ENCODE peak calls at places on chromosomes 6 and 20, in ten cellular contexts. One of them, this sample, is unnamed.

GRCh38 chr6:117555882-117556498 is 46.3 kb downstream of the GOPC start:
- DNase-seq in cardiac muscle cell: peak
- DNase-seq in NCI-H460: peak
- DNase-seq in breast epithelium: no peak
- DNase-seq in ELF-1: no peak
- DNase-seq in kidney epithelial cell: no peak
- DNase-seq in activated B cell treated with CpG ODN at 0.5 μM for 24 hours: no peak
- DNase-seq in SK-N-SH: no peak
- DNase-seq in NCI-H2081: peak
- DNase-seq in RWPE1: no peak
- DNase-seq in this sample: no peak

GRCh38 chr6:65410309-65410708 is 296.7 kb downstream of the EYS start:
- DNase-seq in cardiac muscle cell: no peak
- DNase-seq in NCI-H460: no peak
- DNase-seq in breast epithelium: no peak
- DNase-seq in ELF-1: no peak
- DNase-seq in kidney epithelial cell: no peak
- DNase-seq in activated B cell treated with CpG ODN at 0.5 μM for 24 hours: no peak
- DNase-seq in SK-N-SH: no peak
- DNase-seq in NCI-H2081: no peak
- DNase-seq in RWPE1: no peak
- DNase-seq in this sample: no peak

GRCh38 chr6:108336971-108337370 is 42.1 kb downstream of the AFG1L start:
- DNase-seq in cardiac muscle cell: no peak
- DNase-seq in NCI-H460: no peak
- DNase-seq in breast epithelium: no peak
- DNase-seq in ELF-1: no peak
- DNase-seq in kidney epithelial cell: no peak
- DNase-seq in activated B cell treated with CpG ODN at 0.5 μM for 24 hours: no peak
- DNase-seq in SK-N-SH: no peak
- DNase-seq in NCI-H2081: no peak
- DNase-seq in RWPE1: no peak
- DNase-seq in this sample: no peak

GRCh38 chr20:43529051-43529450 is 21.6 kb downstream of the L3MBTL1 start:
- DNase-seq in cardiac muscle cell: no peak
- DNase-seq in NCI-H460: no peak
- DNase-seq in breast epithelium: no peak
- DNase-seq in ELF-1: no peak
- DNase-seq in kidney epithelial cell: no peak
- DNase-seq in activated B cell treated with CpG ODN at 0.5 μM for 24 hours: no peak
- DNase-seq in SK-N-SH: no peak
- DNase-seq in NCI-H2081: no peak
- DNase-seq in RWPE1: no peak
- DNase-seq in this sample: no peak

GRCh38 chr6:47736083-47736700 is 37.8 kb downstream of the ADGRF4 start:
- DNase-seq in cardiac muscle cell: no peak
- DNase-seq in NCI-H460: no peak
- DNase-seq in breast epithelium: no peak
- DNase-seq in ELF-1: no peak
- DNase-seq in kidney epithelial cell: no peak
- DNase-seq in activated B cell treated with CpG ODN at 0.5 μM for 24 hours: no peak
- DNase-seq in SK-N-SH: no peak
- DNase-seq in NCI-H2081: no peak
- DNase-seq in RWPE1: no peak
- DNase-seq in this sample: no peak

GRCh38 chr6:53928641-53929339 is 134.0 kb downstream of the LRRC1 start:
- DNase-seq in cardiac muscle cell: no peak
- DNase-seq in NCI-H460: no peak
- DNase-seq in breast epithelium: no peak
- DNase-seq in ELF-1: no peak
- DNase-seq in kidney epithelial cell: no peak
- DNase-seq in activated B cell treated with CpG ODN at 0.5 μM for 24 hours: no peak
- DNase-seq in SK-N-SH: no peak
- DNase-seq in NCI-H2081: no peak
- DNase-seq in RWPE1: peak
- DNase-seq in this sample: no peak

GRCh38 chr6:153898360-153899059 is 140.5 kb upstream of the OPRM1 start:
- DNase-seq in cardiac muscle cell: no peak
- DNase-seq in NCI-H460: no peak
- DNase-seq in breast epithelium: no peak
- DNase-seq in ELF-1: no peak
- DNase-seq in kidney epithelial cell: no peak
- DNase-seq in activated B cell treated with CpG ODN at 0.5 μM for 24 hours: no peak
- DNase-seq in SK-N-SH: no peak
- DNase-seq in NCI-H2081: no peak
- DNase-seq in RWPE1: no peak
- DNase-seq in this sample: no peak

GRCh38 chr6:123489589-123489988 is 147.2 kb downstream of the TRDN start:
- DNase-seq in cardiac muscle cell: no peak
- DNase-seq in NCI-H460: no peak
- DNase-seq in breast epithelium: no peak
- DNase-seq in ELF-1: no peak
- DNase-seq in kidney epithelial cell: no peak
- DNase-seq in activated B cell treated with CpG ODN at 0.5 μM for 24 hours: no peak
- DNase-seq in SK-N-SH: no peak
- DNase-seq in NCI-H2081: no peak
- DNase-seq in RWPE1: no peak
- DNase-seq in this sample: no peak

GRCh38 chr6:139436521-139437348 is 62.3 kb upstream of the CITED2 start:
- DNase-seq in cardiac muscle cell: no peak
- DNase-seq in NCI-H460: no peak
- DNase-seq in breast epithelium: peak
- DNase-seq in ELF-1: no peak
- DNase-seq in kidney epithelial cell: peak
- DNase-seq in activated B cell treated with CpG ODN at 0.5 μM for 24 hours: no peak
- DNase-seq in SK-N-SH: no peak
- DNase-seq in NCI-H2081: no peak
- DNase-seq in RWPE1: peak
- DNase-seq in this sample: no peak

GRCh38 chr6:147806697-147807096 is 298.2 kb downstream of the SAMD5 start:
- DNase-seq in cardiac muscle cell: no peak
- DNase-seq in NCI-H460: no peak
- DNase-seq in breast epithelium: no peak
- DNase-seq in ELF-1: peak
- DNase-seq in kidney epithelial cell: no peak
- DNase-seq in activated B cell treated with CpG ODN at 0.5 μM for 24 hours: no peak
- DNase-seq in SK-N-SH: no peak
- DNase-seq in NCI-H2081: no peak
- DNase-seq in RWPE1: no peak
- DNase-seq in this sample: no peak

GRCh38 chr6:167550936-167551633 is 226.2 kb downstream of the TTLL2 start:
- DNase-seq in cardiac muscle cell: peak
- DNase-seq in NCI-H460: no peak
- DNase-seq in breast epithelium: no peak
- DNase-seq in ELF-1: no peak
- DNase-seq in kidney epithelial cell: no peak
- DNase-seq in activated B cell treated with CpG ODN at 0.5 μM for 24 hours: no peak
- DNase-seq in SK-N-SH: no peak
- DNase-seq in NCI-H2081: no peak
- DNase-seq in RWPE1: no peak
- DNase-seq in this sample: peak

GRCh38 chr20:20076297-20077065 is 24.1 kb downstream of the CFAP61 start:
- DNase-seq in cardiac muscle cell: peak
- DNase-seq in NCI-H460: no peak
- DNase-seq in breast epithelium: no peak
- DNase-seq in ELF-1: no peak
- DNase-seq in kidney epithelial cell: no peak
- DNase-seq in activated B cell treated with CpG ODN at 0.5 μM for 24 hours: no peak
- DNase-seq in SK-N-SH: no peak
- DNase-seq in NCI-H2081: no peak
- DNase-seq in RWPE1: peak
- DNase-seq in this sample: no peak

GRCh38 chr6:64504509-64504908 is 868.9 kb downstream of the PHF3 start:
- DNase-seq in cardiac muscle cell: peak
- DNase-seq in NCI-H460: peak
- DNase-seq in breast epithelium: no peak
- DNase-seq in ELF-1: no peak
- DNase-seq in kidney epithelial cell: no peak
- DNase-seq in activated B cell treated with CpG ODN at 0.5 μM for 24 hours: no peak
- DNase-seq in SK-N-SH: no peak
- DNase-seq in NCI-H2081: no peak
- DNase-seq in RWPE1: no peak
- DNase-seq in this sample: no peak

GRCh38 chr20:5621305-5621704 is 128.9 kb upstream of the SHLD1 start:
- DNase-seq in cardiac muscle cell: peak
- DNase-seq in NCI-H460: no peak
- DNase-seq in breast epithelium: peak
- DNase-seq in ELF-1: no peak
- DNase-seq in kidney epithelial cell: no peak
- DNase-seq in activated B cell treated with CpG ODN at 0.5 μM for 24 hours: no peak
- DNase-seq in SK-N-SH: peak
- DNase-seq in NCI-H2081: peak
- DNase-seq in RWPE1: no peak
- DNase-seq in this sample: no peak

GRCh38 chr6:16849280-16850210 is 88.3 kb upstream of the ATXN1 start:
- DNase-seq in cardiac muscle cell: peak
- DNase-seq in NCI-H460: no peak
- DNase-seq in breast epithelium: no peak
- DNase-seq in ELF-1: peak
- DNase-seq in kidney epithelial cell: no peak
- DNase-seq in activated B cell treated with CpG ODN at 0.5 μM for 24 hours: no peak
- DNase-seq in SK-N-SH: no peak
- DNase-seq in NCI-H2081: peak
- DNase-seq in RWPE1: no peak
- DNase-seq in this sample: no peak

GRCh38 chr20:8156603-8157079 is 24.6 kb downstream of the PLCB1 start:
- DNase-seq in cardiac muscle cell: no peak
- DNase-seq in NCI-H460: no peak
- DNase-seq in breast epithelium: no peak
- DNase-seq in ELF-1: no peak
- DNase-seq in kidney epithelial cell: no peak
- DNase-seq in activated B cell treated with CpG ODN at 0.5 μM for 24 hours: no peak
- DNase-seq in SK-N-SH: no peak
- DNase-seq in NCI-H2081: peak
- DNase-seq in RWPE1: no peak
- DNase-seq in this sample: no peak

GRCh38 chr6:149221774-149222070 is 95.8 kb upstream of the TAB2 start:
- DNase-seq in cardiac muscle cell: peak
- DNase-seq in NCI-H460: no peak
- DNase-seq in breast epithelium: no peak
- DNase-seq in ELF-1: no peak
- DNase-seq in kidney epithelial cell: no peak
- DNase-seq in activated B cell treated with CpG ODN at 0.5 μM for 24 hours: no peak
- DNase-seq in SK-N-SH: no peak
- DNase-seq in NCI-H2081: no peak
- DNase-seq in RWPE1: no peak
- DNase-seq in this sample: no peak

GRCh38 chr20:10672579-10673127 is 1.1 kb downstream of the JAG1 start:
- DNase-seq in cardiac muscle cell: peak
- DNase-seq in NCI-H460: peak
- DNase-seq in breast epithelium: peak
- DNase-seq in ELF-1: no peak
- DNase-seq in kidney epithelial cell: no peak
- DNase-seq in activated B cell treated with CpG ODN at 0.5 μM for 24 hours: peak
- DNase-seq in SK-N-SH: peak
- DNase-seq in NCI-H2081: peak
- DNase-seq in RWPE1: peak
- DNase-seq in this sample: peak

This sample was measured in upper lobe of left lung.